ENCODE peak calls at places on chromosomes 3 and 15, in five cellular contexts. One of them, this sample, is unnamed.

GRCh38 chr3:167350245-167350862 is 29.7 kb downstream of the ZBBX start:
- DNase-seq in left lung: no peak
- DNase-seq in AG04450: no peak
- DNase-seq in nephron progenitor cell: peak
- DNase-seq in fibroblast of pulmonary artery: peak
- DNase-seq in this sample: peak

GRCh38 chr15:100726426-100727190 is 124.2 kb downstream of the ASB7 start:
- DNase-seq in nephron progenitor cell: no peak
- DNase-seq in left lung: no peak
- DNase-seq in AG04450: no peak
- DNase-seq in fibroblast of pulmonary artery: peak
- DNase-seq in this sample: peak

GRCh38 chr15:90868261-90868689 is at the start of gene FURIN:
- DNase-seq in AG04450: no peak
- DNase-seq in nephron progenitor cell: no peak
- DNase-seq in left lung: no peak
- DNase-seq in fibroblast of pulmonary artery: no peak
- DNase-seq in this sample: peak

GRCh38 chr3:64152100-64152499 is 73.2 kb downstream of the PRICKLE2 start:
- DNase-seq in left lung: no peak
- DNase-seq in fibroblast of pulmonary artery: peak
- DNase-seq in nephron progenitor cell: no peak
- DNase-seq in AG04450: peak
- DNase-seq in this sample: peak

GRCh38 chr3:184259878-184260570 is 1.3 kb downstream of the CAMK2N2 start:
- DNase-seq in AG04450: no peak
- DNase-seq in fibroblast of pulmonary artery: peak
- DNase-seq in nephron progenitor cell: peak
- DNase-seq in left lung: no peak
- DNase-seq in this sample: no peak

GRCh38 chr15:40957581-40958051 is 4.3 kb downstream of the CHAC1 start:
- DNase-seq in left lung: no peak
- DNase-seq in AG04450: no peak
- DNase-seq in nephron progenitor cell: no peak
- DNase-seq in fibroblast of pulmonary artery: no peak
- DNase-seq in this sample: peak

GRCh38 chr3:38020342-38020726 is 9.1 kb downstream of the PLCD1 start:
- DNase-seq in fibroblast of pulmonary artery: no peak
- DNase-seq in left lung: no peak
- DNase-seq in nephron progenitor cell: no peak
- DNase-seq in AG04450: no peak
- DNase-seq in this sample: no peak

GRCh38 chr3:152241142-152242067 is 27.3 kb upstream of the MBNL1 start:
- DNase-seq in fibroblast of pulmonary artery: peak
- DNase-seq in AG04450: no peak
- DNase-seq in nephron progenitor cell: no peak
- DNase-seq in left lung: no peak
- DNase-seq in this sample: peak

GRCh38 chr3:159443266-159443665 is 545.4 kb upstream of the IL12A start:
- DNase-seq in left lung: no peak
- DNase-seq in nephron progenitor cell: no peak
- DNase-seq in fibroblast of pulmonary artery: no peak
- DNase-seq in AG04450: no peak
- DNase-seq in this sample: no peak

GRCh38 chr3:185420762-185421161 is 57.8 kb downstream of the MAP3K13 start:
- DNase-seq in nephron progenitor cell: no peak
- DNase-seq in AG04450: no peak
- DNase-seq in left lung: no peak
- DNase-seq in fibroblast of pulmonary artery: peak
- DNase-seq in this sample: peak

GRCh38 chr3:61669676-61670299 is 108.4 kb downstream of the PTPRG start:
- DNase-seq in AG04450: no peak
- DNase-seq in fibroblast of pulmonary artery: no peak
- DNase-seq in left lung: no peak
- DNase-seq in nephron progenitor cell: no peak
- DNase-seq in this sample: peak

GRCh38 chr15:47769166-47769565 is 51.9 kb downstream of the SEMA6D start:
- DNase-seq in fibroblast of pulmonary artery: no peak
- DNase-seq in AG04450: no peak
- DNase-seq in nephron progenitor cell: no peak
- DNase-seq in left lung: no peak
- DNase-seq in this sample: no peak

GRCh38 chr15:66940368-66940767 is 125.0 kb upstream of the SMAD3 start:
- DNase-seq in fibroblast of pulmonary artery: no peak
- DNase-seq in left lung: no peak
- DNase-seq in AG04450: no peak
- DNase-seq in nephron progenitor cell: no peak
- DNase-seq in this sample: no peak

GRCh38 chr3:115100172-115100571 is 46.9 kb downstream of the ZBTB20 start:
- DNase-seq in left lung: no peak
- DNase-seq in nephron progenitor cell: no peak
- DNase-seq in AG04450: peak
- DNase-seq in fibroblast of pulmonary artery: peak
- DNase-seq in this sample: peak

GRCh38 chr3:183142199-183142598 is 20.3 kb downstream of the LAMP3 start:
- DNase-seq in fibroblast of pulmonary artery: peak
- DNase-seq in left lung: no peak
- DNase-seq in AG04450: no peak
- DNase-seq in nephron progenitor cell: no peak
- DNase-seq in this sample: no peak

GRCh38 chr3:57855281-57855680 is 99.2 kb downstream of the SLMAP start:
- DNase-seq in AG04450: no peak
- DNase-seq in left lung: no peak
- DNase-seq in nephron progenitor cell: no peak
- DNase-seq in fibroblast of pulmonary artery: peak
- DNase-seq in this sample: no peak

GRCh38 chr3:172987268-172987667 is 153.8 kb downstream of the SPATA16 start:
- DNase-seq in left lung: no peak
- DNase-seq in nephron progenitor cell: no peak
- DNase-seq in fibroblast of pulmonary artery: peak
- DNase-seq in AG04450: no peak
- DNase-seq in this sample: peak

GRCh38 chr3:73480187-73480672 is 144.5 kb downstream of the PDZRN3 start:
- DNase-seq in AG04450: no peak
- DNase-seq in nephron progenitor cell: peak
- DNase-seq in fibroblast of pulmonary artery: peak
- DNase-seq in left lung: peak
- DNase-seq in this sample: peak

GRCh38 chr3:1183320-1184048 is 90.7 kb downstream of the CNTN6 start:
- DNase-seq in left lung: no peak
- DNase-seq in nephron progenitor cell: no peak
- DNase-seq in AG04450: no peak
- DNase-seq in fibroblast of pulmonary artery: peak
- DNase-seq in this sample: peak

GRCh38 chr3:35043040-35043439 is 596.3 kb upstream of the ARPP21 start:
- DNase-seq in nephron progenitor cell: no peak
- DNase-seq in fibroblast of pulmonary artery: no peak
- DNase-seq in AG04450: no peak
- DNase-seq in left lung: no peak
- DNase-seq in this sample: no peak

GRCh38 chr15:45393851-45394250 is 15.5 kb upstream of the GATM start:
- DNase-seq in AG04450: no peak
- DNase-seq in left lung: no peak
- DNase-seq in fibroblast of pulmonary artery: no peak
- DNase-seq in nephron progenitor cell: no peak
- DNase-seq in this sample: peak

GRCh38 chr3:52879090-52879489 is 18.3 kb downstream of the STIMATE start:
- DNase-seq in fibroblast of pulmonary artery: no peak
- DNase-seq in nephron progenitor cell: no peak
- DNase-seq in left lung: no peak
- DNase-seq in AG04450: no peak
- DNase-seq in this sample: no peak

GRCh38 chr15:98419173-98419814 is 229.0 kb upstream of the IGF1R start:
- DNase-seq in nephron progenitor cell: no peak
- DNase-seq in fibroblast of pulmonary artery: no peak
- DNase-seq in AG04450: no peak
- DNase-seq in left lung: no peak
- DNase-seq in this sample: no peak

GRCh38 chr3:5194801-5195509 is 7.4 kb downstream of the EDEM1 start:
- DNase-seq in nephron progenitor cell: no peak
- DNase-seq in AG04450: peak
- DNase-seq in fibroblast of pulmonary artery: peak
- DNase-seq in left lung: no peak
- DNase-seq in this sample: peak

GRCh38 chr15:98174286-98174685 is 213.8 kb downstream of the ARRDC4 start:
- DNase-seq in left lung: no peak
- DNase-seq in fibroblast of pulmonary artery: no peak
- DNase-seq in nephron progenitor cell: no peak
- DNase-seq in AG04450: no peak
- DNase-seq in this sample: peak

GRCh38 chr3:127004641-127005397 is 21.9 kb downstream of the PLXNA1 start:
- DNase-seq in AG04450: no peak
- DNase-seq in fibroblast of pulmonary artery: no peak
- DNase-seq in nephron progenitor cell: no peak
- DNase-seq in left lung: no peak
- DNase-seq in this sample: no peak

GRCh38 chr3:127006781-127007436 is 24.0 kb downstream of the PLXNA1 start:
- DNase-seq in nephron progenitor cell: no peak
- DNase-seq in left lung: no peak
- DNase-seq in AG04450: no peak
- DNase-seq in fibroblast of pulmonary artery: no peak
- DNase-seq in this sample: peak

GRCh38 chr3:127008236-127008635 is 25.3 kb downstream of the PLXNA1 start:
- DNase-seq in left lung: no peak
- DNase-seq in AG04450: no peak
- DNase-seq in fibroblast of pulmonary artery: no peak
- DNase-seq in nephron progenitor cell: no peak
- DNase-seq in this sample: no peak

GRCh38 chr3:127003601-127004280 is 20.8 kb downstream of the PLXNA1 start:
- DNase-seq in nephron progenitor cell: no peak
- DNase-seq in AG04450: no peak
- DNase-seq in fibroblast of pulmonary artery: no peak
- DNase-seq in left lung: no peak
- DNase-seq in this sample: no peak

GRCh38 chr3:127005864-127006500 is 23.1 kb downstream of the PLXNA1 start:
- DNase-seq in nephron progenitor cell: no peak
- DNase-seq in fibroblast of pulmonary artery: peak
- DNase-seq in AG04450: no peak
- DNase-seq in left lung: no peak
- DNase-seq in this sample: peak
- TF ChIP-seq CTCF in nephron progenitor cell: no peak
- TF ChIP-seq CTCF in fibroblast of pulmonary artery: no peak
- TF ChIP-seq CTCF in AG04450: no peak
- TF ChIP-seq CTCF in left lung: no peak
- TF ChIP-seq CTCF in this sample: no peak

GRCh38 chr3:118734664-118735063 is 300.0 kb downstream of the IGSF11 start:
- DNase-seq in nephron progenitor cell: no peak
- DNase-seq in AG04450: no peak
- DNase-seq in left lung: no peak
- DNase-seq in fibroblast of pulmonary artery: no peak
- DNase-seq in this sample: no peak

GRCh38 chr3:118729546-118729945 is 305.1 kb downstream of the IGSF11 start:
- DNase-seq in left lung: no peak
- DNase-seq in nephron progenitor cell: no peak
- DNase-seq in AG04450: no peak
- DNase-seq in fibroblast of pulmonary artery: no peak
- DNase-seq in this sample: no peak
- TF ChIP-seq CTCF in left lung: no peak
- TF ChIP-seq CTCF in nephron progenitor cell: no peak
- TF ChIP-seq CTCF in AG04450: no peak
- TF ChIP-seq CTCF in fibroblast of pulmonary artery: no peak
- TF ChIP-seq CTCF in this sample: no peak

DNA sequence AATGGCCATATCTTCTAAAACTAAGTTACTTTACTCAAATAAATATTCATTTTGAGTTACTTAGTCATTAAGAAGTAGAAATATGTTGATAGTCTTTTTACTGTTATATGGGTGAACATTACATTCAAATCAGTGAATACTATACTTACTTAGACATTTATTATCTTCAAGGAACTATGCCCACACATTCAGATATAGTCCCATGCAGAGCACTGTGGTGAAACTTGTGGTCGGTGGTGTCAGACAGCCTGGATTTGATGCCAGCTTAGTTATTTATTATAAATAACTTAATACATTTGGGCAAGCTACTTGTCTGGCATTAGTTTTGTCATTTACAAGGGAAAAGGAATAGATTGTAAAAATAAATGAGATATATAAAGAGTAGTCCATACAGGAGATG is 149.5 kb downstream of the RAP2B start:
- DNase-seq in fibroblast of pulmonary artery: no peak
- DNase-seq in nephron progenitor cell: no peak
- DNase-seq in left lung: no peak
- DNase-seq in AG04450: no peak
- DNase-seq in this sample: no peak
- TF ChIP-seq CTCF in fibroblast of pulmonary artery: no peak
- TF ChIP-seq CTCF in nephron progenitor cell: no peak
- TF ChIP-seq CTCF in left lung: no peak
- TF ChIP-seq CTCF in AG04450: no peak
- TF ChIP-seq CTCF in this sample: no peak

DNA sequence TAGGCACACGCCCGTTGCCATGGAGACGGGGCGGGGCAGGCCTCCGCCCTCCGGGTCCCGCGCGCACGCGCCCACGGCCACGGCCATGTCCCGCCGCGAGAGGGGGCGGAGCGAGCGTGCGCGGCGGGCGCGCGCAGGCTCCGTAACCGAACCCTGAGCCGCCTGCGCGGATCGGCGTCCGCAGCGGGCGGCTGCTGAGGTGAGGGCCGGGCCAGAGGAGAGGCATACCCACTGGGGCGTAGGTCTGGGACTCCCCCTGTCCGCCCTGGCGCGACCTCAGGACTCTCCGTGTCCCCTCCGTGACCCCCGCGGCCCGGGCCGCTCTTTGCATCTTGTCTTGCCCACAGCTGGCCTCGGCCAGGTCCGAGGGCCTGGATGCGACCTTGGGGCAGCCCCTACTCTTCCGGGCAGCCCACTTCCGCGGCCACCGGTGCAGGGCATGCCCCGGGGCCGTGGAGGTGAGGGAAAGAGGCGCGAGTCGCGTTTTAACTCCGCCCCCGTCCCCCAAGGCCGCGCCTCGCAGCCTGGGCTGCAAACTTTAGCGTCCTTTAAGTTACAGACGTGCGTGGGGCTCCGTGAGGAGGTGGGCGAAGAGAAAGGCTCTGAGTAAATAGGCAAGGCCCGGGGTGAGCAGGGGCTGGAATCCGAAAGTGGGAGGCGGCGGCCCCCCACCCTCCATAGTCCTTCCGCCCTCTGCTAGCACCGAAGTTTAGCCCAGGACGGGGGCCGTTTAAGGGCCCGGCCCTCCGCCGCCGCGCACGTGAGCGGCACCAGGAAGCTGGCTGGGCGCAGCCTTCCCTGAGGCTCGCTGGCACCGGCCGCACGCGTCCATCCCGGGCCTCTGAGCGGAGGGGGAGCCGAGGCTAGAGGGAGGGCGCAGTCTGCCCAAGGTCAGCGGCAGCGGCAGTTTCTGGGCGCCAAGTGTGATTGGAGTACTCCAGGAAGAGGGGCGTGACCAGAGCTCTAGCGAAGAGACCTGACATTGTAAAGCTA is at the start of gene TEX264:
- DNase-seq in fibroblast of pulmonary artery: peak
- DNase-seq in left lung: peak
- DNase-seq in AG04450: no peak
- DNase-seq in nephron progenitor cell: peak
- DNase-seq in this sample: peak
- TF ChIP-seq CTCF in fibroblast of pulmonary artery: no peak
- TF ChIP-seq CTCF in left lung: no peak
- TF ChIP-seq CTCF in AG04450: no peak
- TF ChIP-seq CTCF in nephron progenitor cell: no peak
- TF ChIP-seq CTCF in this sample: no peak

GRCh38 chr3:7423995-7424394 is 563.1 kb downstream of the GRM7 start:
- DNase-seq in fibroblast of pulmonary artery: no peak
- DNase-seq in nephron progenitor cell: no peak
- DNase-seq in left lung: no peak
- DNase-seq in AG04450: no peak
- DNase-seq in this sample: no peak

GRCh38 chr3:7421065-7421464 is 560.1 kb downstream of the GRM7 start:
- DNase-seq in nephron progenitor cell: no peak
- DNase-seq in AG04450: no peak
- DNase-seq in left lung: no peak
- DNase-seq in fibroblast of pulmonary artery: no peak
- DNase-seq in this sample: peak
- TF ChIP-seq CTCF in nephron progenitor cell: no peak
- TF ChIP-seq CTCF in AG04450: no peak
- TF ChIP-seq CTCF in left lung: no peak
- TF ChIP-seq CTCF in fibroblast of pulmonary artery: no peak
- TF ChIP-seq CTCF in this sample: no peak